ENCODE peak calls at places on chromosomes 16 and 17, in four cellular contexts. F is MM.1S, S is Karpas-422, W is PC-3. U is an unnamed sample.

GRCh38 chr17:81518113-81518784 is 5.7 kb upstream of the ACTG1 start:
- DNase-seq in F (no peak), S (no peak), W (peak; percentile 25), U (peak; percentile 40)

GRCh38 chr17:5537251-5537650 is 47.1 kb downstream of the NLRP1 start:
- DNase-seq in F (no peak), S (no peak), W (no peak), U (no peak)

GRCh38 chr16:2250652-2251280 is 621 bp downstream of the ECI1 start:
- DNase-seq in F (peak; percentile 69), S (no peak), W (no peak), U (no peak)

GRCh38 chr16:87017388-87018012 is 299.7 kb downstream of the C16orf95 start:
- DNase-seq in F (no peak), S (no peak), W (peak; percentile 80), U (no peak)

GRCh38 chr17:44941712-44942331 is 5.8 kb downstream of the KIF18B start:
- DNase-seq in F (no peak), S (no peak), W (no peak), U (no peak)

GRCh38 chr16:60142991-60143705 is 1409.0 kb upstream of the GOT2 start:
- DNase-seq in F (no peak), S (no peak), W (no peak), U (no peak)

GRCh38 chr17:82956146-82956725 is 116.4 kb upstream of the ZNF750 start:
- DNase-seq in F (no peak), S (no peak), W (no peak), U (no peak)

GRCh38 chr17:73912360-73912746 is 268.1 kb upstream of the SDK2 start:
- DNase-seq in F (no peak), S (no peak), W (no peak), U (no peak)

GRCh38 chr16:21088646-21089538 is 61.8 kb downstream of the DNAH3 start:
- DNase-seq in F (no peak), S (no peak), W (peak; percentile 52), U (no peak)

GRCh38 chr17:83160443-83161297 is 81.3 kb downstream of the METRNL start:
- DNase-seq in F (no peak), S (no peak), W (no peak), U (no peak)

GRCh38 chr16:3879887-3880564 is 487 bp downstream of the CREBBP start:
- DNase-seq in F (peak; percentile 56), S (peak; percentile 87), W (peak; percentile 47), U (peak; percentile 80)

GRCh38 chr17:73546121-73546520 is 98.1 kb downstream of the SDK2 start:
- DNase-seq in F (no peak), S (no peak), W (no peak), U (no peak)

GRCh38 chr17:81345211-81346089 is 49.8 kb upstream of the BAHCC1 start:
- DNase-seq in F (peak; percentile 49), S (no peak), W (peak; percentile 87), U (peak; percentile 72)

GRCh38 chr16:14499110-14499509 is 130.9 kb downstream of the PARN start:
- DNase-seq in F (no peak), S (no peak), W (no peak), U (no peak)

GRCh38 chr17:15270628-15271381 is 5.7 kb upstream of the PMP22 start:
- DNase-seq in F (no peak), S (no peak), W (no peak), U (no peak)

GRCh38 chr17:15269690-15270089 is 4.6 kb upstream of the PMP22 start:
- DNase-seq in F (no peak), S (no peak), W (no peak), U (no peak)

GRCh38 chr17:15273141-15273793 is 8.1 kb upstream of the PMP22 start:
- DNase-seq in F (no peak), S (no peak), W (peak; percentile 97), U (no peak)

GRCh38 chr17:15271731-15272130 is 6.6 kb upstream of the PMP22 start:
- DNase-seq in F (no peak), S (no peak), W (no peak), U (no peak)

DNA sequence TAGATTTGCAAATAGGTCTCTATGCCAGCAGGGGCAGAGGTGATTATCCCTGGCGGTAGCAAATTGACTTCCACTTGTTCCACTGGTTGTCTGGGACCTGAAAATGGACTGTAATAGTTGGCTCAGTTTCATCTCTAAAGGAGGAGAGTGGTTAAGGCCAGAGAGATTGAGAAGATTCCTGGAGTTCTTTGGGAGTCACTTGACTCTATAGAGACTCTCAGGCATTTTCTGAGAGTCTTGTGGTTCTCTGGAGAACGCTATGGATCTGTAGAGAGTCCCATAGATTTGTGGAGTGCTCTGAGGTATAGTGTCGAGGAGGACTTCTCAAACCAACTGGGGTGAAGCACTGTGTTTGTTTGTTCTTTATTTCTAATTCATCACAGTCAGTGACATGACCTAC is 8.9 kb upstream of the PMP22 start:
- DNase-seq in F (no peak), S (no peak), W (no peak), U (no peak)
- H3K27ac ChIP-seq in F (no peak overlapping the region), S (no peak overlapping the region), W (peak overlapping the region; percentile 91), U (no peak overlapping the region)

GRCh38 chr16:85673529-85674417 is 15.0 kb downstream of the GINS2 start:
- DNase-seq in F (no peak), S (no peak), W (no peak), U (no peak)
- H3K9me2 ChIP-seq in F (no peaks in the 10 kb centered on the region), S (no peaks in the 10 kb centered on the region), W (no peaks in the 10 kb centered on the region), U (no peaks in the 10 kb centered on the region)

GRCh38 chr16:72427001-72427785 is 255.2 kb upstream of the PMFBP1 start:
- DNase-seq in F (no peak), S (no peak), W (no peak), U (no peak)

GRCh38 chr16:72427786-72428480 is 256.0 kb upstream of the PMFBP1 start:
- DNase-seq in F (no peak), S (no peak), W (no peak), U (no peak)

GRCh38 chr16:72426416-72426815 is 254.5 kb upstream of the PMFBP1 start:
- DNase-seq in F (no peak), S (no peak), W (no peak), U (no peak)

GRCh38 chr16:72429566-72430160 is 257.7 kb upstream of the PMFBP1 start:
- DNase-seq in F (no peak), S (no peak), W (no peak), U (no peak)

DNA sequence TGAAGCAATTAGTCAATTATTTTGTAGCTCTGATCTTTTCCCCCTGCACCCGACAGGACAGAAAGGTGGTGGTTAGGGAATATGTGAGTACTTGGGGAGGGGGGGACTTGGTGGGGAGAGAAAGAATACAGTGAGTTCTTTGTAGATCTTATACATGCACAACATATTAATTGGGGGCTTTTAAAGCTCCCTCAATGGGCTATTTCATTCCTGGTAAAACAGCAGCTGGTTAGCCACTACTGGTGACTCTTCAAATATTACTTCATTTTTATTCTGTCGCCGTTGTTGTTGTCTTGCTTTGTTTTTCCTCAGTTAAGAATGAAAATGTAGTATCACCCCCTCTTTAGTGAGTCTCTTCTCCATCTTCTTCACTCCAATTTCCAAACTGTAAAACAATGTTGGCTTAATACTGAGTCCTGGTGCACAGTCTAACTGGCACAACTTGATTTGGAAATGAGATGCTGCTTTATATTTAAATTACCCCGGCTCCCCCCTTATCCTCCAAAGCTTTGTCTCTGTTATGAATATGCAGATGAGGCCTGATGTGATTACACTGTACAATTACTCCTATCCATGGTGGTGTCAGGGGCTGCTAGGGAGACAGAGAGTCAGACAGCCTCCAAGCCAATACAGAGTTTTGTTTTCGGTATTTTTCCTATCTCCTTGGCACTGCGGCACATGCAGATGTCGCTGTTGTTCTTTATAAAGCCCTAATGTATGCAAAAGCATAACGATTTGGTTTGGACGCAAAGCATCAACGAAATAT is 256.8 kb upstream of the PMFBP1 start:
- DNase-seq in F (no peak), S (no peak), W (no peak), U (no peak)
- H3K27ac ChIP-seq in F (no peak overlapping the region), S (no peak overlapping the region), W (no peak overlapping the region), U (no peak overlapping the region)

GRCh38 chr17:733743-734142 is 1.3 kb downstream of the TLCD3A start:
- DNase-seq in F (no peak), S (no peak), W (no peak), U (no peak)
- H3K9me2 ChIP-seq in F (no peaks in the 10 kb centered on the region), S (no peaks in the 10 kb centered on the region), W (no peaks in the 10 kb centered on the region), U (no peaks in the 10 kb centered on the region)

GRCh38 chr16:72877374-72878028 is 170.4 kb downstream of the ZFHX3 start:
- DNase-seq in F (no peak), S (no peak), W (peak; percentile 89), U (no peak)
- H3K27ac ChIP-seq in F (no peak overlapping the region), S (no peak overlapping the region), W (peak overlapping the region; percentile 51), U (no peak overlapping the region)

GRCh38 chr17:76742958-76743357 is 5.0 kb downstream of the MFSD11 start:
- DNase-seq in F (no peak), S (peak; percentile 32), W (peak; percentile 37), U (no peak)
- H3K9me2 ChIP-seq in F (no peaks in the 10 kb centered on the region), S (no peaks in the 10 kb centered on the region), W (no peaks in the 10 kb centered on the region), U (no peaks in the 10 kb centered on the region)

GRCh38 chr17:64084086-64084939 is 45.6 kb downstream of the ERN1 start:
- DNase-seq in F (peak; percentile 31), S (no peak), W (peak; percentile 94), U (no peak)
- H3K27ac ChIP-seq in F (peak overlapping the region; percentile 100), S (no peak overlapping the region), W (peak overlapping the region; percentile 95), U (peak overlapping the region; percentile 62)

DNA sequence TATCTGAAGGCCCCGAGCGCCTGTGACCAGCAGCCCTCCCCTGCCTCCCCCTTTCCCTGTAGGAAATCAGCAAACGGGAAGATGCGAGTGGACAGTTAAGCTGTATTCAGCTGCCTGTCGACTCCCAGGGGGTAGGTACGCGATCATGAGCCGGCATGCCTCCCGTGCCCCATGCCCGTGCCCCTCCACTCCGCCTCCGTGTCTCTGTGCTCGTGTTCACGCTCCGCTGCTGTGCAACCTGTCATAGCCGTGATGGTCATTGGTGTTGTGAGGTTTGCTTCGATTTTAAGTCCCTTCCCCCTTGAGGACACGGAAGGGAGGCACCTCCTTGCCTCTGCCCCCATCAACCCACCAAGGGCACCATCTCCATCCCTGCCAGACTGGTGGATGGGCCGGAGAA is 34.4 kb downstream of the CACNA1G start:
- DNase-seq in F (no peak), S (no peak), W (no peak), U (no peak)
- H3K9me2 ChIP-seq in F (no peaks in the 10 kb centered on the region), S (no peaks in the 10 kb centered on the region), W (no peaks in the 10 kb centered on the region), U (no peaks in the 10 kb centered on the region)

DNA sequence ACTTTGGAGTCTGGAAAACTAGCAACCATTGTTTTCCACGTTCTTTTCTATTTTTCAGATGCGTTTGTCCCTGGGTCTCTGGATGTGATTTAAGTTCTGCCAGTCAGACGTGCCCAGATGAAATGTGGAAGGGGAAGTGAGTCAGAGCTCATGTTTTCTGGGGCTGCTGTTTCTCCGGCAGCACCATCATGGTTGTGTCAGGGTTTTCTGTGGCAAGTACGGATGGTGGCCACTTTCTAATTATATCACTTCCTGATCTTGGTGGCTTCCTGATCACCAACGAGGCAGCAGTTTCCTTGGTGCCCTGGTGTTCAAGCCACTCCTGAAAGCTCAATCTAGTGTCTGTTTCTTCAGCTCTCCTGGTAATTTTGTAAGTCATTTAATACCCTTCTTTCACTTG is 31.4 kb upstream of the PMFBP1 start:
- DNase-seq in F (peak; percentile 54), S (no peak), W (peak; percentile 60), U (peak; percentile 21)
- H3K27ac ChIP-seq in F (peak overlapping the region; percentile 68), S (no peak overlapping the region), W (peak overlapping the region; percentile 90), U (no peak overlapping the region)

U was measured in OCI-LY7.